ENCODE peak calls at places on chromosomes 6 and 20, in five cellular contexts. M is neuronal stem cell, X is psoas muscle, L is colonic mucosa, H is K562. O is an unnamed sample.

GRCh38 chr20:56945901-56946300 is 316.8 kb downstream of the TFAP2C start:
- DNase-seq in M (no peak), X (no peak), L (no peak), H (no peak), O (no peak)

GRCh38 chr6:132192646-132193045 is 208.6 kb downstream of the MOXD1 start:
- DNase-seq in M (no peak), H (no peak), L (no peak), X (no peak), O (no peak)

GRCh38 chr20:49794336-49795124 is 18.1 kb upstream of the SLC9A8 start:
- DNase-seq in X (no peak), L (peak), M (no peak), H (no peak), O (no peak)

GRCh38 chr6:36783603-36784378 is 55.5 kb downstream of the CPNE5 start:
- DNase-seq in H (no peak), X (no peak), L (no peak), M (no peak), O (no peak)

GRCh38 chr6:31717499-31718222 is 2.5 kb downstream of the LY6G6D start:
- DNase-seq in X (no peak), M (no peak), L (no peak), H (peak), O (peak)

GRCh38 chr6:403659-404655 is 12.4 kb downstream of the IRF4 start:
- DNase-seq in X (no peak), L (peak), M (no peak), H (no peak), O (no peak)

GRCh38 chr6:126181173-126181741 is 158.7 kb upstream of the CENPW start:
- DNase-seq in H (no peak), X (no peak), M (no peak), L (no peak), O (no peak)

GRCh38 chr20:37388831-37389230 is 42.9 kb downstream of the SRC start:
- DNase-seq in H (no peak), X (no peak), L (no peak), M (no peak), O (no peak)

GRCh38 chr6:15628499-15629131 is 34.2 kb downstream of the DTNBP1 start:
- DNase-seq in L (no peak), H (no peak), X (no peak), M (no peak), O (peak)

GRCh38 chr6:155155787-155156447 is 107.9 kb upstream of the CLDN20 start:
- DNase-seq in M (no peak), L (no peak), X (no peak), H (no peak), O (no peak)

GRCh38 chr6:99618649-99619408 is 12.2 kb downstream of the PRDM13 start:
- DNase-seq in M (no peak), L (no peak), X (no peak), H (no peak), O (no peak)

GRCh38 chr6:1724616-1725015 is 114.9 kb downstream of the FOXC1 start:
- DNase-seq in M (no peak), L (peak), X (peak), H (no peak), O (no peak)

GRCh38 chr6:95593025-95593424 is 15.7 kb downstream of the MANEA start:
- DNase-seq in X (no peak), H (no peak), M (no peak), L (peak), O (no peak)

GRCh38 chr20:62063981-62064787 is 1.5 kb downstream of the TAF4 start:
- DNase-seq in L (peak), H (peak), X (peak), M (peak), O (no peak)

GRCh38 chr6:56374841-56375369 is 127.5 kb upstream of the COL21A1 start:
- DNase-seq in L (no peak), M (no peak), H (no peak), X (no peak), O (no peak)

GRCh38 chr6:57313711-57314471 is 3.5 kb upstream of the PRIM2 start:
- DNase-seq in H (no peak), M (no peak), L (peak), X (no peak), O (peak)

GRCh38 chr20:38888059-38888831 is 38.0 kb upstream of the FAM83D start:
- DNase-seq in L (no peak), H (no peak), M (no peak), X (no peak), O (no peak)

GRCh38 chr6:147222160-147222838 is 18.1 kb downstream of the STXBP5 start:
- DNase-seq in L (no peak), X (no peak), H (peak), M (no peak), O (no peak)

GRCh38 chr6:169589293-169589692 is 112.5 kb downstream of the WDR27 start:
- DNase-seq in M (no peak), X (no peak), L (peak), H (no peak), O (no peak)

GRCh38 chr6:97594834-97595233 is 311.8 kb upstream of the MMS22L start:
- DNase-seq in X (no peak), M (no peak), L (no peak), H (no peak), O (no peak)

GRCh38 chr6:112282217-112282616 is 27.9 kb upstream of the LAMA4 start:
- DNase-seq in L (peak), M (no peak), X (peak), H (no peak), O (peak)

GRCh38 chr6:124989136-124989983 is 27.1 kb downstream of the RNF217 start:
- DNase-seq in H (no peak), X (no peak), M (no peak), L (no peak), O (no peak)

GRCh38 chr6:136775081-136775480 is 17.2 kb downstream of the MAP3K5 start:
- DNase-seq in L (no peak), H (no peak), M (no peak), X (no peak), O (no peak)
- H3K27ac ChIP-seq in L (no peak), H (peak), M (no peak), X (no peak), O (no peak)

GRCh38 chr6:158626360-158627167 is 18.0 kb downstream of the DYNLT1 start:
- DNase-seq in M (no peak), H (no peak), X (no peak), L (peak), O (no peak)
- H3K27ac ChIP-seq in M (no peak), H (no peak), X (no peak), L (no peak), O (no peak)

GRCh38 chr20:58692579-58693225 is at the start of gene NPEPL1:
- DNase-seq in H (no peak), L (peak), X (peak), M (peak), O (peak)

GRCh38 chr20:58690351-58690750 is 2.2 kb upstream of the NPEPL1 start:
- DNase-seq in H (no peak), M (no peak), X (no peak), L (no peak), O (no peak)

GRCh38 chr20:58690851-58691250 is 1.7 kb upstream of the NPEPL1 start:
- DNase-seq in H (no peak), X (no peak), L (no peak), M (no peak), O (no peak)

GRCh38 chr20:58691773-58692578 is 624 bp upstream of the NPEPL1 start:
- DNase-seq in L (peak), H (peak), M (no peak), X (peak), O (no peak)

GRCh38 chr20:58691405-58691772 is 1.2 kb upstream of the NPEPL1 start:
- DNase-seq in L (no peak), X (no peak), H (no peak), M (no peak), O (no peak)
- H3K27ac ChIP-seq in L (peak), X (peak), H (no peak), M (no peak), O (no peak)

DNA sequence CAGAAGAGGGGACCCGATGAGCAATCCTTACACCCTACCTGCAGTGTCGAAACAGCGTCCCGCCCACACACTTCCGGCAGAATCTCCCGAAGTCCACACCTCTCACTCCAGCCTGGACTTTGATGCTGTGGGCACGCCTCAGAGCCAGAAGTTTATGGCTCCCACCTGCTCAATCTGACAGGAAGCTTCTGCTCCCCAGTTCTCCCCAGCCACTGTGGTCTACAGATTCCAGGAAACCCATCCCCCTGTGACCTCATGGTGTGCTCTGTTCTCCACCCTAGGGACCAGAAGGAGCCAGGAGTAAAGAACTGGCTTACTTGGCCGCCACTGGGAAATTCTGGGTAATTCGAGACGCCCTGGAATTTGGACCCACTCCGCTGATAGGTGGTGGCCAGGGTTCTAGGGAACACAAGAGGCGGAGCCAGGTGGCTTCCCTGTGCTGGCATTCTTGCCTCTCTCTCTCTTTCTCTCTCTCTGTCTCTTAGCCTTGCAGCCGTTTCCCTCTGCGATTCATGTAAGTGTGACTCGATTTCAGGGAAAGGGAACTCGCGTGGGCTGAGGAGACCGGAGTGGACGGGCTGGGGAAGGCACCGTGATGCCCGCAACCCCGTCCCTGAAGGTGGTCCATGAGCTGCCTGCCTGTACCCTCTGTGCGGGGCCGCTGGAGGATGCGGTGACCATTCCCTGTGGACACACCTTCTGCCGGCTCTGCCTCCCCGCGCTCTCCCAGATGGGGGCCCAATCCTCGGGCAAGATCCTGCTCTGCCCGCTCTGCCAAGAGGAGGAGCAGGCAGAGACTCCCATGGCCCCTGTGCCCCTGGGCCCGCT is at the start of gene TRIM15:
- DNase-seq in M (no peak), X (no peak), L (peak), H (no peak), O (no peak)
- H3K27ac ChIP-seq in M (no peak), X (no peak), L (peak), H (no peak), O (no peak)

DNA sequence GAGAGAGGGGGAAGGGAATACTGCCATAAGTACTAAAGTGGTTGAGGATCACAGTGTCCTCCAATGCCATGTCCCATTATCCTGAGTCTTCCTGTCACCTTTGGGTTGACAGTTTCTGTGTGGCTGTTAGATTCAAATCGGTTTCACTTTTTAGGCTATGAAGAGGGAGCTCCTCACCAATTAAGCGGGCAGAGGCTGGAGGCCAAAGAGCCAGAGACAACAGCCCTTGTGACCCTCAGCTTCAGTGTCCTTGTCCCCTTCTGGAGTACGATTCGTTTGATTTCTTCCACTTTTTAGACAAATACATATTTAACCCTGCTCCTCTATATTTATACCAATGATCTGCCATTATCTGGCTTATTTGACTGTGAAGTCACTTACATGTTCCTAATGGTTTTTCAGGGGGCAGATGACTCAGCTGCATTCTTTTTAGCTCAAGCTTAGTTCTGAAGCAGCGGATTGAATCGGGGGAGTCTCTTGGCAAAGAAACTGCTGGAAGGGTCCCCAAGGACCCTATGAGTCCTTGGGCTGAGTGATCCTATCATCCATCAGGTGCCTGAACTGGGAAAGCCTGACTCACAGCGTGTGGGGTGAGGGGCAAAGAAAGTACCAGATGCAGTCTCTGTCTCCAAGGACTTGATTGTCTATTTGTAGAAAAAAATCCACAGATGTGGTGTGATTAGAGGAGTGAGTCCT is 18.2 kb downstream of the FERMT1 start:
- DNase-seq in X (peak), L (no peak), H (no peak), M (no peak), O (no peak)
- H3K27ac ChIP-seq in X (no peak), L (no peak), H (no peak), M (no peak), O (no peak)

GRCh38 chr6:49342410-49342809 is 120.6 kb downstream of the MMUT start:
- DNase-seq in H (no peak), L (no peak), M (no peak), X (no peak), O (no peak)
- H3K27ac ChIP-seq in H (no peak), L (no peak), M (no peak), X (no peak), O (no peak)

DNA sequence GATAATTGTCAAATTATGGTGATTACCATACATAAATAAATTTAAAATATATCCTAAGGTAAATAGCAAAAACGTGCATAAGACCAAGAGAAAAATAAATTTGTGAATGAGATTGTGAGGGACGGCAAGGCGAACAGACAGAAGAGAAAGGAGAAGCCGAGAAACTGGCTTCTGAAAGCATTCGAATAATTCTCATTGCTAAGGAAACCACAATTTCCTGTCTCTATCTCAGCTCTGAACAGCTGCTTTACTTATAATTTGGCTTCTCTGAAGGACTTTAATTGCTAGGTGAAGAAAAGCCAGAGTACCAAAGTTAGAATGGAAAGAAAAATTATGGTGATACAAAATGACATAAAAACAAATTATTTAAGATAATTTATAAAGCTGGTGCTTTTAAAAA is 79.0 kb upstream of the RGS17 start:
- DNase-seq in X (no peak), H (no peak), L (no peak), M (no peak), O (no peak)
- H3K27ac ChIP-seq in X (no peak), H (no peak), L (no peak), M (no peak), O (no peak)

DNA sequence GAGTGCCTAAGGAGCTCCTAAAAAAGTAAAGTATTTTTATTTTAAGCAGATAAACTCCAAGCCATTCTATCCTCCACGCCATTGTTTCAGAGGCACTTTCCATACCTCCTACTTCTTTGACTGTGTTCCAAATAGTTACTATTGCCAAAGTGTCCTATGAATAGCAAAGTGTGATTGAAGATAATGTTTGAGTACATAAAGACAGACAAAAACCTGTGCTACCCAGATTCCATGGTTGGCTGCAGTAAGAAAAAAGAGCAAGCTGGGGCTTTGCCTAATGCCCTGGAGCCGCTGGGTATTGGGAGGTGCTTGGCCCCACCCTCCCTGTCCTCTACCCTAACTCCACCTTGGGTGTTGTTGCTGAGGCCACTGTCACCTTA is 5.2 kb upstream of the MBOAT1 start:
- DNase-seq in X (no peak), M (no peak), H (no peak), L (no peak), O (no peak)
- H3K27ac ChIP-seq in X (no peak), M (no peak), H (peak), L (no peak), O (no peak)

GRCh38 chr20:3273371-3273770 is 34.4 kb upstream of the SLC4A11 start:
- DNase-seq in M (no peak), X (no peak), L (no peak), H (no peak), O (no peak)
- H3K27ac ChIP-seq in M (no peak), X (no peak), L (no peak), H (no peak), O (no peak)

DNA sequence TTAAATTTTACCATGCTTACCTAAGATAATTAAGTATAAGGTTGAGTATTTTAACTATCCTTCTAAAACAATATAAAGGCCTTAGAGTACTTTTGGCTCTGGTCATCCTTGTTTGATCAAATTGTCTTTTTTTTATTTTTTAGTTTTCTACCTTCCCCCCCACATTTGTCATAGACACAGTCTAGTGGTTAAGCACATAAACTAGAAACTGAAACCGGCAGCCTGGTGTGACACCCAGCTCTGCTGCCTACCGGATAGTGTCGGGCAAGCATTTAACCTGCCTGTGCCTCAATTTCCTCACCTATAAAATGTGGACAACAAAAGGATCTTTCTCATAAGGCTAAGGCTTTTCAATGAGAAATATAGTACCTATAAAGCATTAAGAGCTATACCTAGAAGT is 21.6 kb upstream of the TULP4 start:
- DNase-seq in H (no peak), X (no peak), L (no peak), M (no peak), O (no peak)
- H3K27ac ChIP-seq in H (no peak), X (no peak), L (no peak), M (no peak), O (no peak)